ENCODE peak calls at places on chromosomes 11 and 22, in five cellular contexts. M is HepG2, L is astrocyte, O is hepatocyte, C is HCT116. J is an unnamed sample. For H3K4me1, the result is how much of the 10 kb centered on the place peaks cover.

GRCh38 chr11:26527685-26528084 is 44.4 kb downstream of the MUC15 start:
- DNase-seq in M (no peak), L (no peak), O (no peak), C (no peak), J (no peak)

GRCh38 chr11:14764899-14765527 is 121.4 kb downstream of the PDE3B start:
- DNase-seq in M (no peak), L (peak), O (no peak), C (no peak), J (no peak)

GRCh38 chr11:78265326-78265725 is 76.6 kb downstream of the USP35 start:
- DNase-seq in M (no peak), L (no peak), O (no peak), C (no peak), J (no peak)

GRCh38 chr11:11010624-11011127 is 152.8 kb upstream of the ZBED5 start:
- DNase-seq in M (peak), L (peak), O (peak), C (peak), J (peak)

GRCh38 chr22:44091021-44091721 is 67.1 kb downstream of the PARVB start:
- DNase-seq in M (peak), L (no peak), O (peak), C (peak), J (peak)

GRCh38 chr11:1873048-1873812 is 18.5 kb downstream of the PRR33 start:
- DNase-seq in M (no peak), L (peak), O (no peak), C (no peak), J (peak)

GRCh38 chr11:131538322-131538721 is 167.9 kb downstream of the NTM start:
- DNase-seq in M (no peak), L (no peak), O (no peak), C (no peak), J (no peak)

GRCh38 chr22:41352058-41352457 is 29.7 kb upstream of the TEF start:
- DNase-seq in M (no peak), L (peak), O (no peak), C (peak), J (no peak)

DNA sequence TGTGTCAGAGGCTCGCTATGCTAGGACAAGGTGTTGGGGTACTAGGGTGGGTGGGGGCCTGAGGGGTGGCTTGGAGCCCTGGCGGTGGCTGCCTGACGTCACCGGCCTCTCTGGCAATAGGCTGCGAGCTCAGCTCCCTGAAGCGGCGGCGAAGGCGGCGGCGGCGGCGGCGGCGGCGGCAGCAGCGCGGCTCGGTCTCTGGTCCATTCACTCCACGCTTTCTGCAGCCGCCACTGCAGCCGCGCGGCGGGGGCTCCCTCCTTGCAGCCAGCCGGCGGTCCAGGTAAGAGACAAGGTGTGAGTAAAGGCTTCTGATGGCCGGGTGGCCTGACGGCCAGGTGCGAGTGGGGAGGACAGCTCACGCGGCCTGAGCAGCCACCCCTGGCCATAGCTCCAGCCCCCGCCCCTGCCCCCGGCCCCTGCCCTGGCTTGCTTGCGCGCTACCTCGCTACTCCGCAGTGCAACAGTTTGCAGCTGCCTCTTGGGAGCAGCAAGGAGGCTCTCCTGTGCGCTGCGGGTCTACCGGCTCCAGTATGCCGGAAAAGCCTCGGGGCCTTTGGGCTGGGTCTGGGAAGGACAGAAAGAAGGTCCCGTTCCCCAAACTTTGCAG is at the start of gene C11orf87:
- DNase-seq in M (no peak), L (no peak), O (peak), C (no peak), J (peak)
- H2AFZ ChIP-seq in M (no peak), L (peak), O (peak), C (no peak), J (peak)

GRCh38 chr11:69414773-69415187 is 66.7 kb upstream of the LINC01488 start:
- DNase-seq in M (no peak), L (no peak), O (no peak), C (no peak), J (no peak)

GRCh38 chr11:69413993-69414392 is 67.5 kb upstream of the LINC01488 start:
- DNase-seq in M (no peak), L (no peak), O (no peak), C (no peak), J (no peak)

GRCh38 chr11:69413015-69413801 is 68.3 kb upstream of the LINC01488 start:
- DNase-seq in M (no peak), L (no peak), O (no peak), C (no peak), J (no peak)

GRCh38 chr11:69409812-69410645 is 71.4 kb upstream of the LINC01488 start:
- DNase-seq in M (no peak), L (no peak), O (no peak), C (no peak), J (no peak)

DNA sequence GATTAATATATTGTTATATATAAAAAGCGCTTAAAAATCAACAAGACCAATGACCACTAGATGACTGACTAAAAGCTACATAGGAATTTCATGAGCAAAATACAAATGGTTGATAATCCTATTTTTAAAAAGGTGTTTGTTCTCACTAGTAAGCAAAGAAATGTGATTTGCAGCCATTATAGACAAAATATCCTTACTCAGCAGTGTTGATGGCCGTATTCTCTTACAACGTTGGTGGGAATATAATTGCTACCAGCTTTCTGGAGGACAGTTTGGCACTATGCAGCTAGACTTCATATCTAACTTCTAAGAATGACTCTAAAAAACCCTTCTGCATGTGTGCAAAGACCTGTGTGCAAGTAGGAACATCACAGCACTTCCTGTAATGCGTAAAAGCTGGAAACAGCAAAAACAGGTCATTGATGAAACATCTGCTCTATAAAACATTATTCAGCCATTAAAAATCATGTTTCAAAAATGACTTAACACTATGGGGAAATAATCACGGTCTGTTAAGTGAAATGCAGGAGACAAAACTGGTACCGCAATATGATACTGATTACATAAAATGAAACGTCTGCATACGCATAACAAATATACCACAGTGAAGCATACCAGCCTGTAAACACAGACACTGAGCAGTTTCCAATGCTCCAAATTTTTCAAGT is 70.1 kb upstream of the LINC01488 start:
- DNase-seq in M (no peak), L (no peak), O (no peak), C (no peak), J (no peak)
- H3K27ac ChIP-seq in M (no peak), L (no peak), O (no peak), C (no peak), J (no peak)

GRCh38 chr11:67437082-67437821 is at the start of gene PTPRCAP:
- DNase-seq in M (no peak), L (no peak), O (no peak), C (no peak), J (no peak)
- H3K4me1 ChIP-seq in M (under half), L (under half), O (under half), C (under half), J (under half)

GRCh38 chr22:19605508-19606331 is 81.5 kb upstream of the CLDN5 start:
- DNase-seq in M (no peak), L (no peak), O (no peak), C (no peak), J (no peak)

GRCh38 chr22:19604711-19605268 is 80.6 kb upstream of the CLDN5 start:
- DNase-seq in M (peak), L (no peak), O (no peak), C (no peak), J (no peak)

GRCh38 chr22:19608114-19608494 is 83.9 kb upstream of the CLDN5 start:
- DNase-seq in M (no peak), L (no peak), O (no peak), C (no peak), J (no peak)

GRCh38 chr22:19607198-19608113 is 83.2 kb upstream of the CLDN5 start:
- DNase-seq in M (no peak), L (no peak), O (peak), C (no peak), J (no peak)

GRCh38 chr22:19606332-19607197 is 82.4 kb upstream of the CLDN5 start:
- DNase-seq in M (no peak), L (no peak), O (no peak), C (no peak), J (no peak)
- H2AFZ ChIP-seq in M (no peak), L (no peak), O (no peak), C (no peak), J (no peak)

GRCh38 chr11:34357646-34358257 is at the start of gene ABTB2:
- DNase-seq in M (peak), L (peak), O (peak), C (peak), J (peak)
- H3K27ac ChIP-seq in M (peak), L (no peak), O (peak), C (peak), J (no peak)

GRCh38 chr22:31947296-31947695 is 3.0 kb downstream of the YWHAH start:
- DNase-seq in M (peak), L (no peak), O (no peak), C (no peak), J (no peak)
- H3K4me1 ChIP-seq in M (under half), L (under half), O (under half), C (under half), J (under half)

DNA sequence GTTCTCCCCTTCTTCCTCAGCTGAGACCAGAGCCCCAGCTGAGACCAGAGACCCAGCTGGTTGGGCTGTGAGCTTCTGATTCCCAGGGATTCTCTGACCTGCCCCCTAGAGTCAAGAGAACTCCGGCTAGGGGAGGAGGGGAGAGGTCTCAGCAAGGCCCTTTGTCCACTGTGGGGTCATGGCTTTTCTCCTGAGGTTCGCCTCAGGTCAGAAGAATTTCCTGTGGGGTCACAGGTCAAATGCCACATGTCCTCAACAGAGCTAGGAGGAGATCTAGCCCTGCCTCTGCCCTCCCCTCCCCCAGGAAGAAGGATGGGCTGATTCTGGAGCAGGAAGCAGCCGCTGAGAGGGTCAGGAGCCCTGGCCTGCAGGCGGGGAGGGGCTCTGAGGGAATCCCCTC is 23.7 kb downstream of the HTR3A start:
- DNase-seq in M (no peak), L (no peak), O (no peak), C (no peak), J (peak)
- H2AFZ ChIP-seq in M (no peak), L (no peak), O (no peak), C (no peak), J (no peak)

DNA sequence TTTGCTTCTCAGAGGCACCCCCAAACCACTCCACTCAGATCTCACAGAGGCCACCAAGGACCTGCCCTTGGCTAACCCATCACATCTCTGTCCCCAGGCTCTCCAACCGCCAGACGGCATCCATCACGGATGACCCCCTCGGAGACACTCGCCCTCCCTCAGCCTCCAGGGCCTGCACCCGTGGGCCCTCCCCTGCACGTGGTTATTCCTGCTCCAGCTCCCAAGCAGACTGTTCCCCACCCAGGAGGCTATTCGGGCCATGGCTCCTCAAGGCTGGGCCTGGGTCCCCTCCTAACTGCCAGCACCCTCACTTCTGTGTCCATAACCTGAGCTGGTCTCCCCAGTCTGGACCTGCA is 11.0 kb downstream of the CELSR1 start:
- DNase-seq in M (no peak), L (no peak), O (no peak), C (no peak), J (no peak)
- H3K27ac ChIP-seq in M (no peak), L (no peak), O (no peak), C (no peak), J (no peak)

J was measured in neural progenitor cell.